ENCODE peak calls at places on chromosomes 7 and 10, in eight cellular contexts. One of them, this sample, is unnamed. For H3K36me3 and H3K9me3, the result is how much of the 10 kb centered on the place peaks cover.

GRCh38 chr10:44177610-44178009 is 207.3 kb downstream of the CXCL12 start:
- DNase-seq in heart right ventricle: no peak
- DNase-seq in thoracic aorta: no peak
- DNase-seq in tibial nerve: no peak
- DNase-seq in CD8-positive, alpha-beta T cell: no peak
- DNase-seq in mammary epithelial cell: no peak
- DNase-seq in neural progenitor cell: no peak
- DNase-seq in CD8-positive, alpha-beta memory T cell: no peak
- DNase-seq in this sample: no peak

GRCh38 chr7:38656976-38657375 is 25.8 kb upstream of the AMPH start:
- DNase-seq in heart right ventricle: no peak
- DNase-seq in thoracic aorta: no peak
- DNase-seq in tibial nerve: no peak
- DNase-seq in CD8-positive, alpha-beta T cell: no peak
- DNase-seq in mammary epithelial cell: no peak
- DNase-seq in neural progenitor cell: no peak
- DNase-seq in CD8-positive, alpha-beta memory T cell: no peak
- DNase-seq in this sample: no peak

GRCh38 chr7:45177801-45178200 is 20.2 kb downstream of the RAMP3 start:
- DNase-seq in heart right ventricle: no peak
- DNase-seq in thoracic aorta: no peak
- DNase-seq in tibial nerve: no peak
- DNase-seq in CD8-positive, alpha-beta T cell: no peak
- DNase-seq in mammary epithelial cell: no peak
- DNase-seq in neural progenitor cell: no peak
- DNase-seq in CD8-positive, alpha-beta memory T cell: no peak
- DNase-seq in this sample: no peak

GRCh38 chr10:96505150-96506136 is 8.3 kb downstream of the TLL2 start:
- DNase-seq in heart right ventricle: no peak
- DNase-seq in thoracic aorta: no peak
- DNase-seq in tibial nerve: no peak
- DNase-seq in CD8-positive, alpha-beta T cell: no peak
- DNase-seq in mammary epithelial cell: peak
- DNase-seq in neural progenitor cell: no peak
- DNase-seq in CD8-positive, alpha-beta memory T cell: no peak
- DNase-seq in this sample: no peak

GRCh38 chr10:104300736-104301292 is 31.8 kb downstream of the GSTO2 start:
- DNase-seq in heart right ventricle: peak
- DNase-seq in thoracic aorta: peak
- DNase-seq in tibial nerve: no peak
- DNase-seq in CD8-positive, alpha-beta T cell: no peak
- DNase-seq in mammary epithelial cell: peak
- DNase-seq in neural progenitor cell: no peak
- DNase-seq in CD8-positive, alpha-beta memory T cell: no peak
- DNase-seq in this sample: peak

GRCh38 chr10:77223532-77224460 is 413.8 kb downstream of the KCNMA1 start:
- DNase-seq in heart right ventricle: no peak
- DNase-seq in thoracic aorta: no peak
- DNase-seq in tibial nerve: no peak
- DNase-seq in CD8-positive, alpha-beta T cell: no peak
- DNase-seq in mammary epithelial cell: no peak
- DNase-seq in neural progenitor cell: no peak
- DNase-seq in CD8-positive, alpha-beta memory T cell: no peak
- DNase-seq in this sample: peak

GRCh38 chr7:127250312-127251047 is 2.3 kb downstream of the GRM8 start:
- DNase-seq in heart right ventricle: no peak
- DNase-seq in thoracic aorta: no peak
- DNase-seq in tibial nerve: no peak
- DNase-seq in CD8-positive, alpha-beta T cell: no peak
- DNase-seq in mammary epithelial cell: peak
- DNase-seq in neural progenitor cell: no peak
- DNase-seq in CD8-positive, alpha-beta memory T cell: no peak
- DNase-seq in this sample: no peak

GRCh38 chr7:93736970-93737369 is 153.6 kb downstream of the TFPI2 start:
- DNase-seq in heart right ventricle: no peak
- DNase-seq in thoracic aorta: no peak
- DNase-seq in tibial nerve: no peak
- DNase-seq in CD8-positive, alpha-beta T cell: no peak
- DNase-seq in mammary epithelial cell: no peak
- DNase-seq in neural progenitor cell: no peak
- DNase-seq in CD8-positive, alpha-beta memory T cell: no peak
- DNase-seq in this sample: no peak

GRCh38 chr10:69742928-69743602 is 58.6 kb upstream of the COL13A1 start:
- DNase-seq in heart right ventricle: no peak
- DNase-seq in thoracic aorta: no peak
- DNase-seq in tibial nerve: no peak
- DNase-seq in CD8-positive, alpha-beta T cell: no peak
- DNase-seq in mammary epithelial cell: no peak
- DNase-seq in neural progenitor cell: peak
- DNase-seq in CD8-positive, alpha-beta memory T cell: no peak
- DNase-seq in this sample: peak

GRCh38 chr7:1154172-1154739 is 5.7 kb downstream of the ZFAND2A start:
- DNase-seq in heart right ventricle: no peak
- DNase-seq in thoracic aorta: no peak
- DNase-seq in tibial nerve: no peak
- DNase-seq in CD8-positive, alpha-beta T cell: no peak
- DNase-seq in mammary epithelial cell: no peak
- DNase-seq in neural progenitor cell: no peak
- DNase-seq in CD8-positive, alpha-beta memory T cell: no peak
- DNase-seq in this sample: no peak

GRCh38 chr7:39413866-39414668 is 152.1 kb upstream of the YAE1 start:
- DNase-seq in heart right ventricle: peak
- DNase-seq in thoracic aorta: no peak
- DNase-seq in tibial nerve: no peak
- DNase-seq in CD8-positive, alpha-beta T cell: peak
- DNase-seq in mammary epithelial cell: peak
- DNase-seq in neural progenitor cell: peak
- DNase-seq in CD8-positive, alpha-beta memory T cell: peak
- DNase-seq in this sample: peak

GRCh38 chr7:55052081-55052480 is 33.3 kb downstream of the EGFR start:
- DNase-seq in heart right ventricle: no peak
- DNase-seq in thoracic aorta: no peak
- DNase-seq in tibial nerve: no peak
- DNase-seq in CD8-positive, alpha-beta T cell: no peak
- DNase-seq in mammary epithelial cell: peak
- DNase-seq in neural progenitor cell: no peak
- DNase-seq in CD8-positive, alpha-beta memory T cell: no peak
- DNase-seq in this sample: peak

GRCh38 chr10:22911889-22912762 is 15.7 kb upstream of the ARMC3 start:
- DNase-seq in heart right ventricle: no peak
- DNase-seq in thoracic aorta: no peak
- DNase-seq in tibial nerve: no peak
- DNase-seq in CD8-positive, alpha-beta T cell: no peak
- DNase-seq in mammary epithelial cell: no peak
- DNase-seq in neural progenitor cell: no peak
- DNase-seq in CD8-positive, alpha-beta memory T cell: no peak
- DNase-seq in this sample: no peak

GRCh38 chr7:128053991-128054390 is 22.8 kb upstream of the LRRC4 start:
- DNase-seq in heart right ventricle: no peak
- DNase-seq in thoracic aorta: no peak
- DNase-seq in tibial nerve: no peak
- DNase-seq in CD8-positive, alpha-beta T cell: no peak
- DNase-seq in mammary epithelial cell: no peak
- DNase-seq in neural progenitor cell: no peak
- DNase-seq in CD8-positive, alpha-beta memory T cell: no peak
- DNase-seq in this sample: no peak

GRCh38 chr7:22551768-22552513 is 52.0 kb upstream of the STEAP1B start:
- DNase-seq in heart right ventricle: no peak
- DNase-seq in thoracic aorta: no peak
- DNase-seq in tibial nerve: no peak
- DNase-seq in CD8-positive, alpha-beta T cell: no peak
- DNase-seq in mammary epithelial cell: no peak
- DNase-seq in neural progenitor cell: no peak
- DNase-seq in CD8-positive, alpha-beta memory T cell: no peak
- DNase-seq in this sample: no peak

GRCh38 chr7:95473276-95473985 is 12.3 kb upstream of the ASB4 start:
- DNase-seq in heart right ventricle: no peak
- DNase-seq in thoracic aorta: no peak
- DNase-seq in tibial nerve: no peak
- DNase-seq in CD8-positive, alpha-beta T cell: no peak
- DNase-seq in mammary epithelial cell: no peak
- DNase-seq in neural progenitor cell: peak
- DNase-seq in CD8-positive, alpha-beta memory T cell: no peak
- DNase-seq in this sample: no peak

GRCh38 chr10:97584060-97584797 is at the start of gene HOGA1:
- DNase-seq in heart right ventricle: peak
- DNase-seq in thoracic aorta: peak
- DNase-seq in tibial nerve: peak
- DNase-seq in CD8-positive, alpha-beta T cell: peak
- DNase-seq in mammary epithelial cell: peak
- DNase-seq in neural progenitor cell: peak
- DNase-seq in CD8-positive, alpha-beta memory T cell: no peak
- DNase-seq in this sample: peak

GRCh38 chr10:110307805-110308204 is 3.1 kb upstream of the SMNDC1 start:
- DNase-seq in heart right ventricle: no peak
- DNase-seq in thoracic aorta: no peak
- DNase-seq in tibial nerve: no peak
- DNase-seq in CD8-positive, alpha-beta T cell: no peak
- DNase-seq in mammary epithelial cell: no peak
- DNase-seq in neural progenitor cell: no peak
- DNase-seq in CD8-positive, alpha-beta memory T cell: no peak
- DNase-seq in this sample: peak

GRCh38 chr7:17015575-17015974 is 133.8 kb upstream of the AGR3 start:
- DNase-seq in heart right ventricle: no peak
- DNase-seq in thoracic aorta: no peak
- DNase-seq in tibial nerve: no peak
- DNase-seq in CD8-positive, alpha-beta T cell: no peak
- DNase-seq in mammary epithelial cell: no peak
- DNase-seq in neural progenitor cell: no peak
- DNase-seq in CD8-positive, alpha-beta memory T cell: no peak
- DNase-seq in this sample: peak

GRCh38 chr7:28806841-28807240 is 151.3 kb downstream of the TRIL start:
- DNase-seq in heart right ventricle: no peak
- DNase-seq in thoracic aorta: no peak
- DNase-seq in tibial nerve: no peak
- DNase-seq in CD8-positive, alpha-beta T cell: no peak
- DNase-seq in mammary epithelial cell: no peak
- DNase-seq in neural progenitor cell: no peak
- DNase-seq in CD8-positive, alpha-beta memory T cell: no peak
- DNase-seq in this sample: peak

GRCh38 chr10:119116326-119116951 is 12.5 kb downstream of the DENND10 start:
- DNase-seq in heart right ventricle: no peak
- DNase-seq in thoracic aorta: no peak
- DNase-seq in tibial nerve: no peak
- DNase-seq in CD8-positive, alpha-beta T cell: no peak
- DNase-seq in mammary epithelial cell: no peak
- DNase-seq in neural progenitor cell: no peak
- DNase-seq in CD8-positive, alpha-beta memory T cell: no peak
- DNase-seq in this sample: no peak
- H3K36me3 ChIP-seq in heart right ventricle: under half
- H3K36me3 ChIP-seq in thoracic aorta: under half
- H3K36me3 ChIP-seq in tibial nerve: under half
- H3K36me3 ChIP-seq in CD8-positive, alpha-beta T cell: under half
- H3K36me3 ChIP-seq in mammary epithelial cell: under half
- H3K36me3 ChIP-seq in neural progenitor cell: under half
- H3K36me3 ChIP-seq in CD8-positive, alpha-beta memory T cell: under half
- H3K36me3 ChIP-seq in this sample: under half

DNA sequence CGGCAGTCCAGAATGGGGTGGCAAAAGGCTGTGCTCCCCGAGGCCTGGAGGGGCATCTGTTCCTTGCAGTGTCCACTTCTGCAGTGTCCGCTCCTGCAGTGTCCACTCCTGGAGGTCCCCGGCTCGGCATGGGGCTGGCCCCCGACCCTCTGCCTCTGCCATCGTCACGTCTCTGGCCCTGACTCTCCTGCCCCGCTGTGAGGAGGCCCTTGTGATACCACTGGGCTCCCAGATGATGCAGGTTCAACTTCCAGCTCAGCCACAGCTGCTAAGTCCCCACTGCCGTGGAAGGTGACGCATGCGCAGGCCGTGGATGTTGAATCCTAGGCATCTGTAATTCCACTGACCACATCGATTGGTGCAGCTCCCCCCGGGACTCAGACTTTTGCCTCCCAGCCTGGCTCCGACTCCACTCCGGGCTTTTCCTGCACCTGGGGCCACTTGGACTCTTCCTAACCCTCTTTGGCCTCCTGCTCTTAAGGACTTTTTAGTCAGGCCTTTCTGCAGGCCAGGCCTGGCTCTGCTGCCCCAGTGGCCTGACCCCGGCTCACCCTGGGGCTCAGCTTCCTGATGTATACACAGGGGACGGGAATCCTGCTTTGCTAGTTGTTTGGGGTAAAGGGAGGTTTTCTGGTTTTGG is 95.1 kb downstream of the GLRX3 start:
- DNase-seq in heart right ventricle: no peak
- DNase-seq in thoracic aorta: no peak
- DNase-seq in tibial nerve: no peak
- DNase-seq in CD8-positive, alpha-beta T cell: no peak
- DNase-seq in mammary epithelial cell: no peak
- DNase-seq in neural progenitor cell: no peak
- DNase-seq in CD8-positive, alpha-beta memory T cell: no peak
- DNase-seq in this sample: no peak
- H3K9me3 ChIP-seq in heart right ventricle: under half
- H3K9me3 ChIP-seq in thoracic aorta: under half
- H3K9me3 ChIP-seq in tibial nerve: under half
- H3K9me3 ChIP-seq in CD8-positive, alpha-beta T cell: under half
- H3K9me3 ChIP-seq in mammary epithelial cell: under half
- H3K9me3 ChIP-seq in neural progenitor cell: under half
- H3K9me3 ChIP-seq in CD8-positive, alpha-beta memory T cell: under half
- H3K9me3 ChIP-seq in this sample: under half

GRCh38 chr10:75772153-75772887 is 340.9 kb downstream of the LRMDA start:
- DNase-seq in heart right ventricle: no peak
- DNase-seq in thoracic aorta: no peak
- DNase-seq in tibial nerve: no peak
- DNase-seq in CD8-positive, alpha-beta T cell: no peak
- DNase-seq in mammary epithelial cell: no peak
- DNase-seq in neural progenitor cell: no peak
- DNase-seq in CD8-positive, alpha-beta memory T cell: no peak
- DNase-seq in this sample: no peak
- H3K4me3 ChIP-seq in heart right ventricle: peak
- H3K4me3 ChIP-seq in thoracic aorta: peak
- H3K4me3 ChIP-seq in tibial nerve: peak
- H3K4me3 ChIP-seq in CD8-positive, alpha-beta T cell: peak
- H3K4me3 ChIP-seq in mammary epithelial cell: no peak
- H3K4me3 ChIP-seq in neural progenitor cell: no peak
- H3K4me3 ChIP-seq in CD8-positive, alpha-beta memory T cell: peak
- H3K4me3 ChIP-seq in this sample: peak

GRCh38 chr7:47368190-47368812 is 213.6 kb downstream of the TNS3 start:
- DNase-seq in heart right ventricle: no peak
- DNase-seq in thoracic aorta: no peak
- DNase-seq in tibial nerve: no peak
- DNase-seq in CD8-positive, alpha-beta T cell: no peak
- DNase-seq in mammary epithelial cell: no peak
- DNase-seq in neural progenitor cell: no peak
- DNase-seq in CD8-positive, alpha-beta memory T cell: no peak
- DNase-seq in this sample: no peak

GRCh38 chr7:47371733-47372368 is 210.1 kb downstream of the TNS3 start:
- DNase-seq in heart right ventricle: peak
- DNase-seq in thoracic aorta: no peak
- DNase-seq in tibial nerve: peak
- DNase-seq in CD8-positive, alpha-beta T cell: no peak
- DNase-seq in mammary epithelial cell: peak
- DNase-seq in neural progenitor cell: no peak
- DNase-seq in CD8-positive, alpha-beta memory T cell: no peak
- DNase-seq in this sample: peak

GRCh38 chr7:47370461-47371042 is 211.4 kb downstream of the TNS3 start:
- DNase-seq in heart right ventricle: no peak
- DNase-seq in thoracic aorta: no peak
- DNase-seq in tibial nerve: no peak
- DNase-seq in CD8-positive, alpha-beta T cell: no peak
- DNase-seq in mammary epithelial cell: no peak
- DNase-seq in neural progenitor cell: no peak
- DNase-seq in CD8-positive, alpha-beta memory T cell: no peak
- DNase-seq in this sample: no peak

GRCh38 chr7:47371317-47371716 is 210.6 kb downstream of the TNS3 start:
- DNase-seq in heart right ventricle: no peak
- DNase-seq in thoracic aorta: no peak
- DNase-seq in tibial nerve: no peak
- DNase-seq in CD8-positive, alpha-beta T cell: no peak
- DNase-seq in mammary epithelial cell: no peak
- DNase-seq in neural progenitor cell: no peak
- DNase-seq in CD8-positive, alpha-beta memory T cell: no peak
- DNase-seq in this sample: no peak

GRCh38 chr7:47369736-47370135 is 212.2 kb downstream of the TNS3 start:
- DNase-seq in heart right ventricle: no peak
- DNase-seq in thoracic aorta: no peak
- DNase-seq in tibial nerve: no peak
- DNase-seq in CD8-positive, alpha-beta T cell: no peak
- DNase-seq in mammary epithelial cell: peak
- DNase-seq in neural progenitor cell: no peak
- DNase-seq in CD8-positive, alpha-beta memory T cell: no peak
- DNase-seq in this sample: no peak
- H3K36me3 ChIP-seq in heart right ventricle: under half
- H3K36me3 ChIP-seq in thoracic aorta: under half
- H3K36me3 ChIP-seq in tibial nerve: under half
- H3K36me3 ChIP-seq in CD8-positive, alpha-beta T cell: under half
- H3K36me3 ChIP-seq in mammary epithelial cell: under half
- H3K36me3 ChIP-seq in neural progenitor cell: under half
- H3K36me3 ChIP-seq in CD8-positive, alpha-beta memory T cell: under half
- H3K36me3 ChIP-seq in this sample: under half